ENCODE peak calls at places on chromosomes 6 and 20, in four cellular contexts. One of them, this sample, is unnamed.

GRCh38 chr20:12967932-12968331 is 40.8 kb upstream of the SPTLC3 start:
- DNase-seq in HepG2: no peak
- DNase-seq in IMR-90: no peak
- DNase-seq in mammary epithelial cell: no peak
- DNase-seq in this sample: no peak

GRCh38 chr6:170480045-170480714 is 72.9 kb downstream of the PSMB1 start:
- DNase-seq in HepG2: no peak
- DNase-seq in IMR-90: peak
- DNase-seq in mammary epithelial cell: peak
- DNase-seq in this sample: peak

GRCh38 chr6:137365648-137366047 is 128.5 kb downstream of the OLIG3 start:
- DNase-seq in HepG2: peak
- DNase-seq in IMR-90: no peak
- DNase-seq in mammary epithelial cell: no peak
- DNase-seq in this sample: no peak

GRCh38 chr6:33028220-33028849 is 18.9 kb upstream of the HLA-DOA start:
- DNase-seq in HepG2: no peak
- DNase-seq in IMR-90: no peak
- DNase-seq in mammary epithelial cell: no peak
- DNase-seq in this sample: no peak

GRCh38 chr6:169654590-169655391 is 47.0 kb downstream of the WDR27 start:
- DNase-seq in HepG2: no peak
- DNase-seq in IMR-90: peak
- DNase-seq in mammary epithelial cell: peak
- DNase-seq in this sample: peak

GRCh38 chr20:17538517-17539170 is 7.5 kb upstream of the BFSP1 start:
- DNase-seq in HepG2: no peak
- DNase-seq in IMR-90: no peak
- DNase-seq in mammary epithelial cell: no peak
- DNase-seq in this sample: no peak

GRCh38 chr6:21091411-21091810 is 502.1 kb upstream of the SOX4 start:
- DNase-seq in HepG2: no peak
- DNase-seq in IMR-90: no peak
- DNase-seq in mammary epithelial cell: no peak
- DNase-seq in this sample: no peak

GRCh38 chr6:56720882-56721281 is 78.2 kb upstream of the DST start:
- DNase-seq in HepG2: no peak
- DNase-seq in IMR-90: no peak
- DNase-seq in mammary epithelial cell: no peak
- DNase-seq in this sample: no peak

GRCh38 chr20:24620937-24621519 is 151.6 kb downstream of the SYNDIG1 start:
- DNase-seq in HepG2: no peak
- DNase-seq in IMR-90: no peak
- DNase-seq in mammary epithelial cell: no peak
- DNase-seq in this sample: no peak

GRCh38 chr6:127844529-127844928 is 56.3 kb downstream of the THEMIS start:
- DNase-seq in HepG2: no peak
- DNase-seq in IMR-90: peak
- DNase-seq in mammary epithelial cell: no peak
- DNase-seq in this sample: no peak

GRCh38 chr6:44966449-44967091 is 361.6 kb upstream of the RUNX2 start:
- DNase-seq in HepG2: peak
- DNase-seq in IMR-90: peak
- DNase-seq in mammary epithelial cell: peak
- DNase-seq in this sample: no peak

GRCh38 chr6:26347699-26348098 is 17.3 kb upstream of the BTN3A2 start:
- DNase-seq in HepG2: peak
- DNase-seq in IMR-90: no peak
- DNase-seq in mammary epithelial cell: no peak
- DNase-seq in this sample: no peak

GRCh38 chr20:50249447-50250388 is 59.1 kb downstream of the CEBPB start:
- DNase-seq in HepG2: no peak
- DNase-seq in IMR-90: no peak
- DNase-seq in mammary epithelial cell: no peak
- DNase-seq in this sample: peak

GRCh38 chr6:6565069-6565468 is 23.5 kb upstream of the LY86 start:
- DNase-seq in HepG2: no peak
- DNase-seq in IMR-90: no peak
- DNase-seq in mammary epithelial cell: no peak
- DNase-seq in this sample: no peak

GRCh38 chr6:167759912-167760311 is 66.8 kb upstream of the AFDN start:
- DNase-seq in HepG2: no peak
- DNase-seq in IMR-90: no peak
- DNase-seq in mammary epithelial cell: no peak
- DNase-seq in this sample: peak

GRCh38 chr6:82240191-82240590 is 7.4 kb downstream of the IBTK start:
- DNase-seq in HepG2: no peak
- DNase-seq in IMR-90: no peak
- DNase-seq in mammary epithelial cell: no peak
- DNase-seq in this sample: no peak

DNA sequence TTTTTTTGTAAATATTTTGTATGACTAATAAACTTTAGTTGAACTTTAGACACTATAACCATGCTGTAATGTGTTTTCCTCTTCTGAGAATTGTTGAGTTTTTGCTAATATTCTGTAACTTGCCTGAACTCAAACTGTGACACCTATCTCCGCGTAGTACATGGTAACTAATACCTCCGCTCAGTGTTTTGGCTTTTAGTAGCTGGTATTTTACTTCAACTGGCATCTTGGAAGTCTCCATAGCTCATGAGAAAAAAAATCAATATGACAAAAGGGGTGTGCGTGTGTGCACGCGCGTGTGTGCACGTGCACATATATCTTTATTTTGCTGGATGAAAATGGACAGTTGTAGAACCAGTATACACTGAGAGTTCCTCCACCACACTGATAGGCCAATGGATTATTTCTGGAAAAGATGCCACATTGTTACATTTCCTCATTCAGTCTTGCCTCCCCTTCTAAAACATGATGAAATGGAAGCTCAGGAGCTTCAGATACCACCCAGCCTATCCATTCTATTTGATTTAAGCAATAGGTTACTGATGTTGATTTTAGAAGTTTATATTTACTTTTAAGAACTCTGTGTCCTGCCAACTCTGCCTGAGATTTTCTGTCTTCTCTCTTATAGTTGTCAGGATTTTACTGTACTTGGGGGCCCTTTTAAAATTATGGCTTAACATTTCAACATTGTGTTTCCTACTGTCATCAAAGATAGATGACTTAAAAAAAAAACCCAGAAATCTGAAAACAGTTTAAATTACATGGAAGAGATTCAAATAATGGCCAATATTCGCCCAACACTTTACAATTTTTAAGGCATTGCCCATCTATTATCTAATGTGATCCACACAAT is 16.3 kb upstream of the ADGRG6 start:
- DNase-seq in HepG2: peak
- DNase-seq in IMR-90: no peak
- DNase-seq in mammary epithelial cell: no peak
- DNase-seq in this sample: no peak
- H2AFZ ChIP-seq in HepG2: peak
- H2AFZ ChIP-seq in IMR-90: no peak
- H2AFZ ChIP-seq in mammary epithelial cell: no peak
- H2AFZ ChIP-seq in this sample: no peak

GRCh38 chr20:46696791-46697279 is 7.6 kb upstream of the TP53RK start:
- DNase-seq in HepG2: no peak
- DNase-seq in IMR-90: no peak
- DNase-seq in mammary epithelial cell: no peak
- DNase-seq in this sample: no peak
- H2AFZ ChIP-seq in HepG2: no peak
- H2AFZ ChIP-seq in IMR-90: peak
- H2AFZ ChIP-seq in mammary epithelial cell: no peak
- H2AFZ ChIP-seq in this sample: no peak

DNA sequence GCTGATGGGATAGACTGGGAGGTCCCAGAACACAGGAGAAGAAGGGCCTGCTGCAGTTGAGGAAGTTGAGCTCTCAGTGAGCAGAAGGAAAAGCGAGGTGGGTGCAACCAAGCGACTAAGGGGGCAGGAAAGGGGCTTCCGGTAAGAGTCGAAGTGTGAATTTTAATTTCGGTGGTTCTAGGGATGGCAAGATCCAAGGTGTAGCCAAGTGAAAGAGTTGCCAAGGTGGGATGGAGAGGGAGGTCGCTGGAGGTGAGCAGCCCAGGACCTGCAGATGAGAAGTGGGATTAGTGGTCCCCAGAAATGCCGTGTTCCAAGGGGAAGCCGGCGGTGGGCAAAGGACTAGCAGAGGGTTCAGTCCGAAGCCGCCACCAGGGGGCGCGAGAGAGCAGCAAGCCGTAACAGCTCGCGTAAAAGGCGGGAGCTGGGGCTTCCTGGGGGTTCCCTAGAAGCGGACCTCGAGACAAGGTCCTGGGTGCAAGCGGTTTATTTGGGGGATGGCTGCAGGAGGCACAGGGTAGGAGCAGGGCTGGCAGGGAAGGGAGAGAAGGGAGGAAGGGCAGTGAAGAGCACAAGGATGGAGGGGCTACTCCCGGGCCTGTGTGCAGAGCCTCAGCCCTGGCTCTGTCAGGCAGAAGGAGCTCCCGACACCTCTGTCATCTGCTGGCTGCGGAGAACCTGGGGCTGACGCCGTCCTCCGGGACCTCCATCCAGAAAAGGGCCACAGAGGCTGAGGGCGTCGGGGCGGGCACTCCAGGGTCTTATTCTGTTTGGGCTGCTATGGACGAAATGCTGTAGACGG is 103.6 kb downstream of the PAX1 start:
- DNase-seq in HepG2: peak
- DNase-seq in IMR-90: no peak
- DNase-seq in mammary epithelial cell: no peak
- DNase-seq in this sample: peak
- H2AFZ ChIP-seq in HepG2: no peak
- H2AFZ ChIP-seq in IMR-90: no peak
- H2AFZ ChIP-seq in mammary epithelial cell: no peak
- H2AFZ ChIP-seq in this sample: no peak

GRCh38 chr20:358891-359555 is 12.1 kb downstream of the NRSN2 start:
- DNase-seq in HepG2: no peak
- DNase-seq in IMR-90: no peak
- DNase-seq in mammary epithelial cell: no peak
- DNase-seq in this sample: no peak
- H2AFZ ChIP-seq in HepG2: no peak
- H2AFZ ChIP-seq in IMR-90: no peak
- H2AFZ ChIP-seq in mammary epithelial cell: no peak
- H2AFZ ChIP-seq in this sample: no peak

GRCh38 chr20:31808481-31808880 is 10.7 kb upstream of the MYLK2 start:
- DNase-seq in HepG2: no peak
- DNase-seq in IMR-90: no peak
- DNase-seq in mammary epithelial cell: no peak
- DNase-seq in this sample: no peak

GRCh38 chr20:31806564-31807355 is 12.4 kb upstream of the MYLK2 start:
- DNase-seq in HepG2: no peak
- DNase-seq in IMR-90: no peak
- DNase-seq in mammary epithelial cell: no peak
- DNase-seq in this sample: peak

GRCh38 chr20:31809656-31810055 is 9.5 kb upstream of the MYLK2 start:
- DNase-seq in HepG2: no peak
- DNase-seq in IMR-90: no peak
- DNase-seq in mammary epithelial cell: no peak
- DNase-seq in this sample: no peak

GRCh38 chr20:31801511-31801910 is 17.6 kb upstream of the MYLK2 start:
- DNase-seq in HepG2: no peak
- DNase-seq in IMR-90: no peak
- DNase-seq in mammary epithelial cell: no peak
- DNase-seq in this sample: no peak

DNA sequence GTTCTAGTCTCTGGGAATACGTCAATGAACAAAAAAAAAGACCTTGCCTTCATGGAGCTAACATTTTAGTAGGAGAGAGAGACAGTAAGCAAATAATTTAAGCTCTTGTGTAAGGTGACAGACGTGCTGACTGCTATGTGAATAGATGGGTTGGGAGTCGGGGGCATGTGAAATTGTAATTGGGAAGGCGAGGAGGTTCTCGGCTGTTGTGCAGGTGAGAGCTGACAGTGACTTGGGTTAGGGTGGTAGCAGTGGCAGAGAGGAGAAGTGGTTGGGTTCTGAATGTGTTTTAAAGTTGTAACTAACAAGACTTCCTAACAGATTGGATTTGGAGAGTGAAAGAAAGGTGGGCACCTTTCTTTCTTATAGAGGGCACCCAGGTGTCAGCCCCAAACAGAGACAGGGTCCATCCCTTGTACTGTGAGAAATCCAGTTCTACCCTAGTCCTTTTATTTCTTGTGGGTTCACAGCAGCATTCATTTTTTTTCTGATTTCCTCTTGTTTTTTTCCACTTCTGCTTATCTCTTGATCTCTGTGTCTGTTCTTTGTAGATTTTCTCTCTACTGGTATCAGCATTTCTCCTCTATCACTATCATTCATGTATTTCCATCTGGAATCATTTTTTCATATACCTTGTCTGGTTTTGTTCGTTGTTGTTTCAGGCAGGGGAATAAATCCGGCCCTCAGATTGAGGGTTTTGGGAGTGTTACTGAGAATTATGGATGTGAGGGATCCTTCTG is 15.4 kb upstream of the MYLK2 start:
- DNase-seq in HepG2: no peak
- DNase-seq in IMR-90: no peak
- DNase-seq in mammary epithelial cell: no peak
- DNase-seq in this sample: no peak
- H2AFZ ChIP-seq in HepG2: no peak
- H2AFZ ChIP-seq in IMR-90: no peak
- H2AFZ ChIP-seq in mammary epithelial cell: no peak
- H2AFZ ChIP-seq in this sample: no peak

GRCh38 chr6:51579013-51579412 is 508.4 kb downstream of the PKHD1 start:
- DNase-seq in HepG2: no peak
- DNase-seq in IMR-90: no peak
- DNase-seq in mammary epithelial cell: no peak
- DNase-seq in this sample: no peak
- H2AFZ ChIP-seq in HepG2: no peak
- H2AFZ ChIP-seq in IMR-90: no peak
- H2AFZ ChIP-seq in mammary epithelial cell: no peak
- H2AFZ ChIP-seq in this sample: no peak

This sample was measured in osteoblast.